ENCODE peak calls at places on chromosome 21, in four cellular contexts. One of them, this sample, is unnamed.

GRCh38 chr21:44067011-44067839 is 40.0 kb upstream of the PWP2 start:
- DNase-seq in left colon: no peak
- DNase-seq in RCC 7860: no peak
- DNase-seq in NCI-H1092 treated with DMSO at 0.1 percent for 48 hours: no peak
- DNase-seq in this sample: no peak

GRCh38 chr21:46604975-46605758 is at the start of gene S100B:
- DNase-seq in left colon: no peak
- DNase-seq in RCC 7860: no peak
- DNase-seq in NCI-H1092 treated with DMSO at 0.1 percent for 48 hours: no peak
- DNase-seq in this sample: peak

GRCh38 chr21:28632718-28633408 is 359.8 kb downstream of the LTN1 start:
- DNase-seq in left colon: no peak
- DNase-seq in RCC 7860: peak
- DNase-seq in NCI-H1092 treated with DMSO at 0.1 percent for 48 hours: no peak
- DNase-seq in this sample: no peak

GRCh38 chr21:14121719-14122118 is 89.0 kb downstream of the LIPI start:
- DNase-seq in left colon: no peak
- DNase-seq in RCC 7860: no peak
- DNase-seq in NCI-H1092 treated with DMSO at 0.1 percent for 48 hours: no peak
- DNase-seq in this sample: no peak

GRCh38 chr21:45404726-45405270 is at the start of gene COL18A1:
- DNase-seq in left colon: no peak
- DNase-seq in RCC 7860: peak
- DNase-seq in NCI-H1092 treated with DMSO at 0.1 percent for 48 hours: peak
- DNase-seq in this sample: no peak

GRCh38 chr21:32347887-32348450 is 44.8 kb downstream of the URB1 start:
- DNase-seq in left colon: peak
- DNase-seq in RCC 7860: no peak
- DNase-seq in NCI-H1092 treated with DMSO at 0.1 percent for 48 hours: no peak
- DNase-seq in this sample: no peak

GRCh38 chr21:46052703-46053651 is 44.9 kb upstream of the COL6A2 start:
- DNase-seq in left colon: no peak
- DNase-seq in RCC 7860: peak
- DNase-seq in NCI-H1092 treated with DMSO at 0.1 percent for 48 hours: no peak
- DNase-seq in this sample: no peak

GRCh38 chr21:29130234-29130993 is at the start of gene MAP3K7CL:
- DNase-seq in left colon: no peak
- DNase-seq in RCC 7860: peak
- DNase-seq in NCI-H1092 treated with DMSO at 0.1 percent for 48 hours: no peak
- DNase-seq in this sample: no peak

This sample was measured in putamen.